ENCODE peak calls at places on chromosomes 16 and 17, in eight cellular contexts. One of them, this sample, is unnamed. For H4K20me1 and H3K27me3, the result is how much of the 10 kb centered on the place peaks cover.

GRCh38 chr17:74901353-74902145 is 8.1 kb upstream of the FADS6 start:
- DNase-seq in MM.1S: no peak
- DNase-seq in GM23248: no peak
- DNase-seq in PC-3: no peak
- DNase-seq in HCT116: no peak
- DNase-seq in neural progenitor cell: no peak
- DNase-seq in SK-N-SH: no peak
- DNase-seq in GM23338: no peak
- DNase-seq in this sample: no peak

GRCh38 chr17:44733753-44734152 is 25.0 kb upstream of the ADAM11 start:
- DNase-seq in MM.1S: no peak
- DNase-seq in GM23248: no peak
- DNase-seq in PC-3: peak
- DNase-seq in HCT116: no peak
- DNase-seq in neural progenitor cell: peak
- DNase-seq in SK-N-SH: no peak
- DNase-seq in GM23338: peak
- DNase-seq in this sample: peak

GRCh38 chr17:5248821-5249479 is 14.3 kb upstream of the SCIMP start:
- DNase-seq in MM.1S: no peak
- DNase-seq in GM23248: no peak
- DNase-seq in PC-3: no peak
- DNase-seq in HCT116: no peak
- DNase-seq in neural progenitor cell: no peak
- DNase-seq in SK-N-SH: no peak
- DNase-seq in GM23338: peak
- DNase-seq in this sample: no peak

GRCh38 chr16:88439706-88440105 is 13.4 kb upstream of the ZFPM1 start:
- DNase-seq in MM.1S: no peak
- DNase-seq in GM23248: no peak
- DNase-seq in PC-3: no peak
- DNase-seq in HCT116: no peak
- DNase-seq in neural progenitor cell: no peak
- DNase-seq in SK-N-SH: no peak
- DNase-seq in GM23338: no peak
- DNase-seq in this sample: no peak

GRCh38 chr17:13601776-13602551 is at the start of gene HS3ST3A1:
- DNase-seq in MM.1S: no peak
- DNase-seq in GM23248: peak
- DNase-seq in PC-3: peak
- DNase-seq in HCT116: no peak
- DNase-seq in neural progenitor cell: peak
- DNase-seq in SK-N-SH: peak
- DNase-seq in GM23338: peak
- DNase-seq in this sample: peak

GRCh38 chr16:22379656-22380055 is 5.2 kb upstream of the CDR2 start:
- DNase-seq in MM.1S: no peak
- DNase-seq in GM23248: no peak
- DNase-seq in PC-3: no peak
- DNase-seq in HCT116: no peak
- DNase-seq in neural progenitor cell: no peak
- DNase-seq in SK-N-SH: no peak
- DNase-seq in GM23338: no peak
- DNase-seq in this sample: no peak

GRCh38 chr16:27458196-27458728 is 56.3 kb downstream of the IL21R start:
- DNase-seq in MM.1S: no peak
- DNase-seq in GM23248: no peak
- DNase-seq in PC-3: no peak
- DNase-seq in HCT116: no peak
- DNase-seq in neural progenitor cell: no peak
- DNase-seq in SK-N-SH: no peak
- DNase-seq in GM23338: no peak
- DNase-seq in this sample: no peak

GRCh38 chr16:28294201-28294600 is 1.9 kb downstream of the SBK1 start:
- DNase-seq in MM.1S: no peak
- DNase-seq in GM23248: no peak
- DNase-seq in PC-3: no peak
- DNase-seq in HCT116: no peak
- DNase-seq in neural progenitor cell: no peak
- DNase-seq in SK-N-SH: no peak
- DNase-seq in GM23338: no peak
- DNase-seq in this sample: no peak

GRCh38 chr17:28030386-28030785 is 12.1 kb upstream of the NLK start:
- DNase-seq in MM.1S: no peak
- DNase-seq in GM23248: no peak
- DNase-seq in PC-3: no peak
- DNase-seq in HCT116: no peak
- DNase-seq in neural progenitor cell: no peak
- DNase-seq in SK-N-SH: no peak
- DNase-seq in GM23338: no peak
- DNase-seq in this sample: peak

GRCh38 chr16:2278272-2278608 is 10.3 kb upstream of the RNPS1 start:
- DNase-seq in MM.1S: no peak
- DNase-seq in GM23248: no peak
- DNase-seq in PC-3: no peak
- DNase-seq in HCT116: no peak
- DNase-seq in neural progenitor cell: no peak
- DNase-seq in SK-N-SH: no peak
- DNase-seq in GM23338: peak
- DNase-seq in this sample: no peak

GRCh38 chr16:72198641-72199250 is 26.8 kb upstream of the PMFBP1 start:
- DNase-seq in MM.1S: no peak
- DNase-seq in GM23248: no peak
- DNase-seq in PC-3: no peak
- DNase-seq in HCT116: no peak
- DNase-seq in neural progenitor cell: no peak
- DNase-seq in SK-N-SH: peak
- DNase-seq in GM23338: peak
- DNase-seq in this sample: no peak

GRCh38 chr16:12356622-12357365 is 380.3 kb downstream of the SNX29 start:
- DNase-seq in MM.1S: no peak
- DNase-seq in GM23248: no peak
- DNase-seq in PC-3: no peak
- DNase-seq in HCT116: no peak
- DNase-seq in neural progenitor cell: no peak
- DNase-seq in SK-N-SH: no peak
- DNase-seq in GM23338: peak
- DNase-seq in this sample: no peak

GRCh38 chr17:30378191-30378796 is 433 bp upstream of the CPD start:
- DNase-seq in MM.1S: peak
- DNase-seq in GM23248: peak
- DNase-seq in PC-3: no peak
- DNase-seq in HCT116: no peak
- DNase-seq in neural progenitor cell: peak
- DNase-seq in SK-N-SH: peak
- DNase-seq in GM23338: peak
- DNase-seq in this sample: peak

GRCh38 chr17:48427598-48427997 is 2.4 kb downstream of the SKAP1 start:
- DNase-seq in MM.1S: peak
- DNase-seq in GM23248: peak
- DNase-seq in PC-3: peak
- DNase-seq in HCT116: no peak
- DNase-seq in neural progenitor cell: no peak
- DNase-seq in SK-N-SH: no peak
- DNase-seq in GM23338: no peak
- DNase-seq in this sample: no peak

GRCh38 chr16:71408536-71408935 is 33.3 kb downstream of the TLE7 start:
- DNase-seq in MM.1S: no peak
- DNase-seq in GM23248: no peak
- DNase-seq in PC-3: no peak
- DNase-seq in HCT116: no peak
- DNase-seq in neural progenitor cell: no peak
- DNase-seq in SK-N-SH: no peak
- DNase-seq in GM23338: no peak
- DNase-seq in this sample: no peak

GRCh38 chr16:898761-899677 is 71.8 kb downstream of the LMF1 start:
- DNase-seq in MM.1S: no peak
- DNase-seq in GM23248: no peak
- DNase-seq in PC-3: no peak
- DNase-seq in HCT116: no peak
- DNase-seq in neural progenitor cell: no peak
- DNase-seq in SK-N-SH: peak
- DNase-seq in GM23338: no peak
- DNase-seq in this sample: no peak

GRCh38 chr16:898216-898615 is 72.6 kb downstream of the LMF1 start:
- DNase-seq in MM.1S: no peak
- DNase-seq in GM23248: no peak
- DNase-seq in PC-3: no peak
- DNase-seq in HCT116: no peak
- DNase-seq in neural progenitor cell: no peak
- DNase-seq in SK-N-SH: no peak
- DNase-seq in GM23338: no peak
- DNase-seq in this sample: no peak

GRCh38 chr16:900211-900610 is 70.6 kb downstream of the LMF1 start:
- DNase-seq in MM.1S: no peak
- DNase-seq in GM23248: no peak
- DNase-seq in PC-3: no peak
- DNase-seq in HCT116: no peak
- DNase-seq in neural progenitor cell: no peak
- DNase-seq in SK-N-SH: no peak
- DNase-seq in GM23338: no peak
- DNase-seq in this sample: no peak

GRCh38 chr16:901149-901548 is 69.6 kb downstream of the LMF1 start:
- DNase-seq in MM.1S: no peak
- DNase-seq in GM23248: no peak
- DNase-seq in PC-3: no peak
- DNase-seq in HCT116: no peak
- DNase-seq in neural progenitor cell: no peak
- DNase-seq in SK-N-SH: no peak
- DNase-seq in GM23338: no peak
- DNase-seq in this sample: no peak

DNA sequence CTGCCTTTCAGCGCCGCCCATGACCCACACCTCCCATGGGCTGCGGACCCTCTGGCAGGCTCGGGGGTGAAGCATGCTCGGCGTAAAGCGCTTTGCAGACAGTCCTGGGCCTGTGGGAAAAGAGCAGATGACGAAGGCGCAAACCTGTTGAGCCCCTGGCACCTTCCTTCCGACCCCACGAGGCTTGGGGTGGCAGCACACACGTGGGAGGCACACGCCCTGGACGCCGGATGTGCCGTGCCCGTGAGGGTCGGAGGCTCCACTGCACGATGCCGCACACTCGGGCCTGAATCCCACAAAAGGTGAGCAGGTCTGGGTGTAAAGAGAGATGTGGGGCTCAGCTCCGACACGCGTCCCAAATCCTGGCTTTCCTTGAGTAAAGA is 71.1 kb downstream of the LMF1 start:
- DNase-seq in MM.1S: no peak
- DNase-seq in GM23248: no peak
- DNase-seq in PC-3: no peak
- DNase-seq in HCT116: no peak
- DNase-seq in neural progenitor cell: no peak
- DNase-seq in SK-N-SH: no peak
- DNase-seq in GM23338: no peak
- DNase-seq in this sample: no peak
- TF ChIP-seq EZH2phosphoT487 in MM.1S: no peak
- TF ChIP-seq EZH2phosphoT487 in GM23248: no peak
- TF ChIP-seq EZH2phosphoT487 in PC-3: no peak
- TF ChIP-seq EZH2phosphoT487 in HCT116: no peak
- TF ChIP-seq EZH2phosphoT487 in neural progenitor cell: no peak
- TF ChIP-seq EZH2phosphoT487 in SK-N-SH: no peak
- TF ChIP-seq EZH2phosphoT487 in GM23338: no peak
- TF ChIP-seq EZH2phosphoT487 in this sample: no peak

GRCh38 chr17:17684901-17685774 is 3.9 kb downstream of the RAI1 start:
- DNase-seq in MM.1S: no peak
- DNase-seq in GM23248: peak
- DNase-seq in PC-3: no peak
- DNase-seq in HCT116: no peak
- DNase-seq in neural progenitor cell: no peak
- DNase-seq in SK-N-SH: peak
- DNase-seq in GM23338: peak
- DNase-seq in this sample: no peak
- H4K20me1 ChIP-seq in MM.1S: under half
- H4K20me1 ChIP-seq in GM23248: under half
- H4K20me1 ChIP-seq in PC-3: under half
- H4K20me1 ChIP-seq in HCT116: under half
- H4K20me1 ChIP-seq in neural progenitor cell: half or more
- H4K20me1 ChIP-seq in SK-N-SH: under half
- H4K20me1 ChIP-seq in GM23338: under half
- H4K20me1 ChIP-seq in this sample: under half

DNA sequence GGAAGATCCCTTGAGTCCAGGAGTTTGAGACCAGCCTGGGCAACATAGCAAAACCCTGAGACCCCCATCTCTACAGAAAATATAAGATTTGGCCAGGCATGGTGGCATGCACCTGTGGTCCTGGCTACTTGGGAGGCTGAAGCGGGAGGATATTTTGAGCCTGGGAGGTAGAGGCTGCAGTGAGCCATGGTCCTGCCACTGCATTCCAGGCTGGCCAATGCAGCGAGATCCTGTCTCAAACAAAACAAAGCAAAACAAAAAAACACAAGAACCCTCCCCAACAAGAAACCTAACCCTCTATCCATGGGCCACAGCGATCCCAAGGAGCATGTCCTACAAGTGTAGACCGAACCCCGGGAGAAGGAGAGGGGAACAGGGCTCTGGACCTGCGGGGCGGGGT is 133.3 kb downstream of the MGAT5B start:
- DNase-seq in MM.1S: no peak
- DNase-seq in GM23248: no peak
- DNase-seq in PC-3: no peak
- DNase-seq in HCT116: no peak
- DNase-seq in neural progenitor cell: no peak
- DNase-seq in SK-N-SH: no peak
- DNase-seq in GM23338: no peak
- DNase-seq in this sample: no peak
- H3K27me3 ChIP-seq in MM.1S: under half
- H3K27me3 ChIP-seq in GM23248: under half
- H3K27me3 ChIP-seq in PC-3: under half
- H3K27me3 ChIP-seq in HCT116: under half
- H3K27me3 ChIP-seq in neural progenitor cell: under half
- H3K27me3 ChIP-seq in SK-N-SH: under half
- H3K27me3 ChIP-seq in GM23338: under half
- H3K27me3 ChIP-seq in this sample: under half

GRCh38 chr17:65360961-65361552 is 200.4 kb downstream of the AXIN2 start:
- DNase-seq in MM.1S: no peak
- DNase-seq in GM23248: no peak
- DNase-seq in PC-3: no peak
- DNase-seq in HCT116: no peak
- DNase-seq in neural progenitor cell: no peak
- DNase-seq in SK-N-SH: no peak
- DNase-seq in GM23338: no peak
- DNase-seq in this sample: no peak

GRCh38 chr17:65356524-65356923 is 204.9 kb downstream of the AXIN2 start:
- DNase-seq in MM.1S: no peak
- DNase-seq in GM23248: no peak
- DNase-seq in PC-3: no peak
- DNase-seq in HCT116: no peak
- DNase-seq in neural progenitor cell: no peak
- DNase-seq in SK-N-SH: no peak
- DNase-seq in GM23338: no peak
- DNase-seq in this sample: no peak

GRCh38 chr17:65349916-65350315 is 211.5 kb downstream of the AXIN2 start:
- DNase-seq in MM.1S: no peak
- DNase-seq in GM23248: no peak
- DNase-seq in PC-3: no peak
- DNase-seq in HCT116: no peak
- DNase-seq in neural progenitor cell: no peak
- DNase-seq in SK-N-SH: no peak
- DNase-seq in GM23338: no peak
- DNase-seq in this sample: no peak

GRCh38 chr17:65359016-65359415 is 202.4 kb downstream of the AXIN2 start:
- DNase-seq in MM.1S: no peak
- DNase-seq in GM23248: peak
- DNase-seq in PC-3: peak
- DNase-seq in HCT116: peak
- DNase-seq in neural progenitor cell: no peak
- DNase-seq in SK-N-SH: no peak
- DNase-seq in GM23338: no peak
- DNase-seq in this sample: no peak

GRCh38 chr17:65355246-65355645 is 206.2 kb downstream of the AXIN2 start:
- DNase-seq in MM.1S: no peak
- DNase-seq in GM23248: no peak
- DNase-seq in PC-3: peak
- DNase-seq in HCT116: no peak
- DNase-seq in neural progenitor cell: no peak
- DNase-seq in SK-N-SH: no peak
- DNase-seq in GM23338: no peak
- DNase-seq in this sample: no peak
- TF ChIP-seq EZH2phosphoT487 in MM.1S: no peak
- TF ChIP-seq EZH2phosphoT487 in GM23248: no peak
- TF ChIP-seq EZH2phosphoT487 in PC-3: no peak
- TF ChIP-seq EZH2phosphoT487 in HCT116: no peak
- TF ChIP-seq EZH2phosphoT487 in neural progenitor cell: no peak
- TF ChIP-seq EZH2phosphoT487 in SK-N-SH: no peak
- TF ChIP-seq EZH2phosphoT487 in GM23338: no peak
- TF ChIP-seq EZH2phosphoT487 in this sample: no peak

This sample was measured in hepatocyte.